ENCODE peak calls at places on chromosome 10, in six cellular contexts. U is choroid plexus epithelial cell, V is AG04449, J is GM06990, C is BJ, H is psoas muscle. R is an unnamed sample.

GRCh38 chr10:128210215-128211063 is 84.2 kb upstream of the MKI67 start:
- DNase-seq in J (peak; percentile 58), V (no peak), C (no peak), H (peak; percentile 77), U (peak; percentile 49), R (no peak)

GRCh38 chr10:58266826-58267712 is 625 bp downstream of the IPMK start:
- DNase-seq in U (peak; percentile 84), H (peak; percentile 81), C (no peak), J (peak; percentile 70), V (no peak), R (no peak)

GRCh38 chr10:111344804-111345203 is 268.0 kb downstream of the ADRA2A start:
- DNase-seq in H (no peak), C (no peak), J (no peak), U (no peak), V (no peak), R (no peak)

GRCh38 chr10:116418394-116418793 is 9.3 kb upstream of the PNLIPRP3 start:
- DNase-seq in J (no peak), U (no peak), H (no peak), C (no peak), V (no peak), R (peak; percentile 13)

GRCh38 chr10:48937796-48938195 is 1.8 kb downstream of the LRRC18 start:
- DNase-seq in H (no peak), V (no peak), U (no peak), C (no peak), J (no peak), R (no peak)

GRCh38 chr10:118792501-118792900 is 37.7 kb upstream of the CACUL1 start:
- DNase-seq in H (no peak), V (no peak), U (no peak), J (no peak), C (no peak), R (no peak)

GRCh38 chr10:124579003-124579384 is 117.4 kb downstream of the LHPP start:
- DNase-seq in C (no peak), V (no peak), U (no peak), J (no peak), H (peak; percentile 33), R (no peak)

GRCh38 chr10:28938745-28939144 is 261.4 kb downstream of the BAMBI start:
- DNase-seq in H (no peak), C (no peak), V (no peak), J (no peak), U (peak; percentile 52), R (no peak)

GRCh38 chr10:60978287-60979115 is 34.5 kb upstream of the RHOBTB1 start:
- DNase-seq in U (no peak), V (no peak), J (no peak), H (no peak), C (no peak), R (no peak)

GRCh38 chr10:7409732-7410168 is 1.1 kb downstream of the SFMBT2 start:
- DNase-seq in J (no peak), U (no peak), V (no peak), H (no peak), C (no peak), R (peak; percentile 10)

GRCh38 chr10:44253769-44254462 is 131.0 kb downstream of the CXCL12 start:
- DNase-seq in J (no peak), U (peak; percentile 73), V (peak; percentile 72), C (peak; percentile 75), H (peak; percentile 77), R (no peak)

GRCh38 chr10:91681361-91682276 is 48.7 kb upstream of the PPP1R3C start:
- DNase-seq in C (no peak), U (no peak), J (no peak), H (no peak), V (no peak), R (no peak)

GRCh38 chr10:88346151-88346977 is 236.8 kb downstream of the RNLS start:
- DNase-seq in V (no peak), J (no peak), C (no peak), H (no peak), U (no peak), R (no peak)

GRCh38 chr10:3873728-3874461 is 88.9 kb upstream of the KLF6 start:
- DNase-seq in V (no peak), U (peak; percentile 92), J (peak; percentile 76), C (no peak), H (no peak), R (no peak)

GRCh38 chr10:77616766-77617165 is 20.8 kb downstream of the KCNMA1 start:
- DNase-seq in V (no peak), C (no peak), U (no peak), H (no peak), J (no peak), R (no peak)

GRCh38 chr10:112395809-112396530 is 22.1 kb downstream of the ACSL5 start:
- DNase-seq in J (no peak), U (no peak), V (no peak), C (no peak), H (no peak), R (no peak)

GRCh38 chr10:70445718-70446485 is 4.4 kb upstream of the NODAL start:
- DNase-seq in H (peak; percentile 5), J (no peak), U (peak; percentile 86), C (no peak), V (peak; percentile 17), R (no peak)

GRCh38 chr10:93600861-93601773 is at the start of gene RBP4:
- DNase-seq in U (peak; percentile 53), C (no peak), J (no peak), H (peak; percentile 55), V (no peak), R (no peak)
- H3K4me3 ChIP-seq in U (peak within 1 kb of the TSS; percentile 17), C (peak within 1 kb of the TSS; percentile 13), J (no peak within 1 kb of the TSS), H (peak within 1 kb of the TSS; percentile 54), V (peak within 1 kb of the TSS; percentile 29), R (peak within 1 kb of the TSS; percentile 39)

GRCh38 chr10:12729885-12730284 is 271.6 kb downstream of the CCDC3 start:
- DNase-seq in V (no peak), J (no peak), H (no peak), U (no peak), C (no peak), R (no peak)
- TF ChIP-seq CTCF in V (peak; percentile 10), J (peak; percentile 47), H (peak; percentile 13), U (peak; percentile 55), C (peak; percentile 10), R (peak; percentile 41)

DNA sequence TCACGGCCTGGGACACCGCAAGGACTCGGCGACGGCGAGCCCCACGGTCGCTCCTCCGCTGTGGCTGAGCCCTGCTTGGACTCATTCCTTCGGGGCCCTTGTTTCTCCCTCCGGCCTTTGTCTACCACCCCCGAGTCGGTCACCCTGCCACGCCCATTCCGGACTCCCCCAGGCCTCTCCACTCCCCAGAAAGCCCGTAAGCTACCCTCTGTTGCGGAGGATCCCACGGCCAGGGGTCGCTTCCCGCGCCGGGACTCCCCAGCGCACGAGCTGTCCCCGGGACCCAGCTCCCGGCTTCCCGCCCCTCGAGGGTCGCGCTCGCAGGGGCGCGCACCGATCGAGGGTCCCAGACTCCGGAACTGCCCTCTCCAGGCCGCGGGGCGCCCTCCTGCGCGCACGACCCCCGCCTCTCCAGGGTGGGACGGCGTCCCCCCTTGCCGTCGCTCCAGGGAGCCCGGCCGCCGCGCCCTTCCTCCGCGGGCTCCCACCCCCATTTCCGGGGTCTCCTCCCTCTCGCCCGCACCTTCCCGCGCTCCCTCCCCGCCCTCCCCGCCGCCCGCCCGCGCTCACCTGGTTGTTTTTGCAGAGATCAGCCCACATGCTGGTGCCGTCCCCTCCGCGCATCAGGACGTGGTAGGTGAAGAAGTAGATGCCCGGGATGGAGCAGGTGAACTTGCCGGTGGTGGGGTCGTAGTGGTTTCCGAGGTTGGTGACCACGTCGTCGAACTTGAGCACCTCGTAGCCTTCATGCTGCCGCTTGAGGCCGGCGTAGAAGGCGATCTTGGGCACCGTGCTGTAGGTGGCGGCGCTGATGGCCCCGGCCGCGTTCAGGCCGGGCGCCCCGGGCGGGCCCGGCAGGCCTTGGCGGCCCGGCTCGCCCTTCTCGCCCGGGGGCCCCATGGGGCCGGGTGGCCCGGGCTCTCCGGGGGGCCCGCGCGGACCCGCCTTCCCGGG is 1.5 kb downstream of the C1QL3 start:
- DNase-seq in V (no peak), C (no peak), U (no peak), H (no peak), J (peak; percentile 34), R (no peak)
- H3K4me3 ChIP-seq in V (no peak overlapping the region), C (no peak overlapping the region), U (peak overlapping the region; percentile 5), H (peak overlapping the region; percentile 63), J (peak overlapping the region; percentile 55), R (peak overlapping the region; percentile 44)

GRCh38 chr10:29948971-29949370 is 110.4 kb downstream of the JCAD start:
- DNase-seq in U (peak; percentile 55), C (no peak), J (no peak), H (no peak), V (no peak), R (no peak)

GRCh38 chr10:29947701-29948060 is 111.7 kb downstream of the JCAD start:
- DNase-seq in C (no peak), V (no peak), H (peak; percentile 76), U (no peak), J (no peak), R (no peak)

GRCh38 chr10:29950391-29950790 is 109.0 kb downstream of the JCAD start:
- DNase-seq in V (no peak), H (no peak), C (no peak), U (no peak), J (no peak), R (no peak)

GRCh38 chr10:29949411-29950011 is 109.9 kb downstream of the JCAD start:
- DNase-seq in H (no peak), J (no peak), U (peak; percentile 94), V (peak; percentile 95), C (peak; percentile 92), R (no peak)

GRCh38 chr10:29951441-29951931 is 107.9 kb downstream of the JCAD start:
- DNase-seq in H (no peak), U (peak; percentile 89), C (no peak), V (no peak), J (no peak), R (no peak)
- TF ChIP-seq CTCF in H (no peak), U (no peak), C (no peak), V (no peak), J (no peak), R (no peak)

DNA sequence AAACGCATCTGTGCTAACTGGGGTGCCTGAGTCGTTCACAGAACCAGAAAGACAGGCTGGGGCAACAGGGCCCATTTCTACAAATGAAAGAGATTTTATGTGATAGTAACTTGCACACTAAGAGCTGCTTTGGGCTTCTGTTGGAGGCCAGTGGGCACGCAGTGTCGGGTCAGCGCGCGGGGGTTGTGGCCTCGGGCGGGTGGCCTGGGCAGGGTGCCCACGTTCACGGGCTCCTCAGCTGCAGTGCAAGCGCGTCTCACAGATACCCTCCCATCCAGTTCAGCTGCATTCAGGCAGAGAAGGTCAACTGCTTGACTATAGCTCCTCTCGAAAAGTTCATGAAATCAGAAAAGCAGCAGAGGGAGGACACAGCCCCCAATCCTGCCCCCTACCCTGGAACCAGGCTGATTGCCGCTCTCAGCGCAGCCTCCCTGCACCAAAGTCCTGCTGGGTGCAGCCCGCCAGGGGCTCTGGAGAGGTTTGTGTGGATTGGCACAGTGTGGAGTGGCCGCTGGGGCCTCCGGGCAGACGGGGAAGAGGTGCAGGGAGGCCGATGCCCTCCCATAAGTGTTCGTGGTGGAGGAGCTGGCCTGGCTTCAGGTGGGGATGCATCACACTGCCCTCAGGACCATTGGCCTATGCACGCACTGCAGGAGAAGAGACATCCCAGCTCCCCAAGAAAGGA is 582.8 kb downstream of the TCERG1L start:
- DNase-seq in U (no peak), H (no peak), V (no peak), J (no peak), C (no peak), R (no peak)
- H3K4me3 ChIP-seq in U (no peak overlapping the region), H (no peak overlapping the region), V (no peak overlapping the region), J (no peak overlapping the region), C (no peak overlapping the region), R (no peak overlapping the region)